ENCODE peak calls at places on chromosomes 5 and 9, in five cellular contexts. X is OCI-LY7, M is IMR-90, W is fibroblast of the aortic adventitia, F is PC-9. J is an unnamed sample.
A peak's percentile ranks its signal among the peaks of the same experiment; 100 is the strongest.

GRCh38 chr5:177540438-177540837 is 13.9 kb downstream of the FAM193B start:
- DNase-seq in W (no peak), X (no peak), M (no peak), F (no peak), J (no peak)

GRCh38 chr5:32805966-32806626 is 95.0 kb downstream of the NPR3 start:
- DNase-seq in F (no peak), X (no peak), M (peak; percentile 94), W (peak; percentile 80), J (no peak)

GRCh38 chr9:76018244-76018643 is 127.8 kb downstream of the PCSK5 start:
- DNase-seq in F (no peak), M (no peak), W (no peak), X (no peak), J (no peak)

GRCh38 chr5:39476466-39477215 is 51.9 kb upstream of the DAB2 start:
- DNase-seq in F (no peak), M (peak; percentile 86), W (peak; percentile 94), X (no peak), J (no peak)

GRCh38 chr5:170533383-170533782 is 29.6 kb downstream of the KCNIP1 start:
- DNase-seq in F (no peak), W (no peak), X (no peak), M (no peak), J (no peak)

GRCh38 chr9:134378901-134379338 is 52.7 kb downstream of the RXRA start:
- DNase-seq in F (peak; percentile 94), W (peak; percentile 53), X (no peak), M (peak; percentile 44), J (no peak)

GRCh38 chr9:33498387-33498786 is 24.7 kb upstream of the NOL6 start:
- DNase-seq in X (peak; percentile 22), F (no peak), W (peak; percentile 46), M (peak; percentile 20), J (no peak)

GRCh38 chr9:137141050-137141810 is 2.3 kb downstream of the GRIN1 start:
- DNase-seq in F (no peak), M (no peak), X (no peak), W (no peak), J (no peak)

GRCh38 chr9:75918154-75918553 is 27.7 kb downstream of the PCSK5 start:
- DNase-seq in M (no peak), X (no peak), W (no peak), F (peak; percentile 41), J (no peak)

GRCh38 chr9:131464354-131465000 is 38.2 kb upstream of the POMT1 start:
- DNase-seq in W (peak; percentile 10), M (no peak), F (no peak), X (no peak), J (no peak)

GRCh38 chr5:100647461-100648230 is 112.5 kb downstream of the FAM174A start:
- DNase-seq in M (no peak), X (no peak), F (peak; percentile 51), W (no peak), J (peak; percentile 13)

GRCh38 chr9:26955222-26955903 is 849 bp upstream of the IFT74 start:
- DNase-seq in M (no peak), X (peak; percentile 7), F (no peak), W (peak; percentile 7), J (peak; percentile 15)

GRCh38 chr5:94693043-94693822 is 74.8 kb downstream of the SLF1 start:
- DNase-seq in M (peak; percentile 93), F (no peak), W (peak; percentile 87), X (peak; percentile 35), J (no peak)

GRCh38 chr5:33223563-33224305 is 217.0 kb upstream of the TARS1 start:
- DNase-seq in F (no peak), X (no peak), W (peak; percentile 68), M (peak; percentile 15), J (no peak)

GRCh38 chr9:117548556-117548955 is 133.7 kb upstream of the ASTN2 start:
- DNase-seq in X (no peak), M (no peak), W (no peak), F (no peak), J (no peak)

GRCh38 chr9:97572196-97572891 is 60.8 kb downstream of the TSTD2 start:
- DNase-seq in X (no peak), F (no peak), M (no peak), W (no peak), J (no peak)

GRCh38 chr5:87195104-87195581 is 72.5 kb upstream of the RASA1 start:
- DNase-seq in W (peak; percentile 82), X (no peak), F (no peak), M (peak; percentile 85), J (peak; percentile 34)

GRCh38 chr5:150516011-150516410 is 8.1 kb downstream of the NDST1 start:
- DNase-seq in M (peak; percentile 85), F (no peak), W (peak; percentile 87), X (no peak), J (no peak)

GRCh38 chr9:112764837-112765236 is 14.3 kb downstream of the SNX30 start:
- DNase-seq in M (no peak), W (no peak), F (no peak), X (no peak), J (no peak)

GRCh38 chr5:151134228-151134627 is 23.4 kb downstream of the ANXA6 start:
- DNase-seq in W (no peak), X (peak; percentile 61), F (peak; percentile 17), M (no peak), J (no peak)

GRCh38 chr5:114969482-114969881 is 200.2 kb downstream of the TRIM36 start:
- DNase-seq in W (no peak), M (no peak), X (no peak), F (no peak), J (no peak)

GRCh38 chr9:7154003-7154619 is 396.3 kb downstream of the KDM4C start:
- DNase-seq in X (no peak), M (no peak), F (no peak), W (no peak), J (no peak)

GRCh38 chr9:12699529-12699928 is 6.3 kb downstream of the TYRP1 start:
- DNase-seq in F (no peak), W (peak; percentile 57), X (no peak), M (peak; percentile 32), J (no peak)

GRCh38 chr9:12705738-12706391 is 12.7 kb downstream of the TYRP1 start:
- DNase-seq in X (no peak), W (no peak), F (no peak), M (no peak), J (no peak)

GRCh38 chr9:12698986-12699385 is 5.8 kb downstream of the TYRP1 start:
- DNase-seq in W (no peak), X (no peak), F (no peak), M (no peak), J (no peak)

GRCh38 chr9:12703996-12704395 is 10.8 kb downstream of the TYRP1 start:
- DNase-seq in W (no peak), M (peak; percentile 12), X (no peak), F (no peak), J (no peak)

DNA sequence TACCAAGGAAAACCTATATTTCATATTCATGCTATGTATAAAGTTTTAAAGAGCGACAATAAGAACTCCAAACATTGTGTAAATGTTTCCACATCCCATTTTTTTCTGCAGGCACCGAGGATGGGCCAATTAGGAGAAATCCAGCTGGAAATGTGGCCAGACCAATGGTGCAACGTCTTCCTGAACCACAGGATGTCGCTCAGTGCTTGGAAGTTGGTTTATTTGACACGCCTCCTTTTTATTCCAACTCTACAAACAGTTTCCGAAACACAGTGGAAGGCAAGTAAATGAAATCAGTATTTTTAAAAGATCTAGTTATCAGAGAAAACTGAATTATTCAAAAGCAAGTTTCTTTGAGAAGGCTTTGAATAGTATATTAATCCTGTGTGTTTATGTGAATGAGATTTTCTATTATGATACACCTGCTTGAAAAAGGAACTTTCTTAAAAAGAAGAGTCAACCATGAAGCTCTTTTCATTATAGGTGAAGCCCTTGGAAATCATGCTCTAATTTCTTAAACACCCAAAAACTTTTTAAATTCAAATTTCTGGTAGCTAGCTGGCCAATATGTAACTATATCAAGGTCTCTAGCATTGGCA is 9.1 kb downstream of the TYRP1 start:
- DNase-seq in M (peak; percentile 70), W (peak; percentile 85), F (peak; percentile 23), X (no peak), J (no peak)
- TF ChIP-seq CTCF in M (peak; percentile 76), W (peak; percentile 70), F (peak; percentile 71), X (no peak), J (no peak)

GRCh38 chr9:129476821-129477611 is 143.9 kb downstream of the C9orf50 start:
- DNase-seq in M (peak; percentile 49), W (no peak), F (no peak), X (no peak), J (no peak)
- TF ChIP-seq CTCF in M (no peak), W (peak; percentile 2), F (no peak), X (no peak), J (no peak)

DNA sequence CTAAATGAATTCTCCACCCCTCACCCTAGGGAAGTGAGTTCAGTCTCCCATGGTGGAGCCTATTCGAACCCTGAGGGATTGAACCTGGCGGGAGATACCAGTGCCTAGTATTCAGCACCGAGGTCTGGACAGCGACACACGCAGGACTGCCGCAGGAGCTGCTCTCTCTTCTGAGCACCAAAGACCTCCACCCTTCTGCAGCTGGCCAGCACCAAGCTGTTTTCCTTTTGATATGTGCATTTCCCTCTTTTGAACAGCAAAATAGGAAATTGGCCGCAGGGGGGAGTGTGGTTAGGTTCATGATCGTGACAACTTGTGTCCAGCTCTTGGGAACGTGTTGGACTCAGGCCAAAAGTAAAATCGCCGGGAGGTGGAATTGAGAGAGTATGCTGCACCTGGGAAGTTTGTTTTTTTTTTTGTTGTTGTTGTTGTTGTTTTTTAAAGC is 1.2 kb upstream of the PCSK1 start:
- DNase-seq in X (peak; percentile 5), F (peak; percentile 27), M (peak; percentile 74), W (peak; percentile 76), J (peak; percentile 48)
- TF ChIP-seq CTCF in X (no peak), F (no peak), M (no peak), W (no peak), J (no peak)

GRCh38 chr5:82422001-82422740 is 144.0 kb upstream of the RPS23 start:
- DNase-seq in X (no peak), M (no peak), W (peak; percentile 65), F (no peak), J (no peak)

GRCh38 chr5:82418608-82418950 is 140.4 kb upstream of the RPS23 start:
- DNase-seq in W (no peak), X (no peak), M (no peak), F (no peak), J (no peak)

GRCh38 chr5:82422751-82423181 is 144.6 kb upstream of the RPS23 start:
- DNase-seq in M (no peak), F (no peak), W (peak; percentile 96), X (no peak), J (no peak)

GRCh38 chr5:82419559-82420332 is 141.6 kb upstream of the RPS23 start:
- DNase-seq in M (no peak), X (no peak), F (no peak), W (no peak), J (no peak)

DNA sequence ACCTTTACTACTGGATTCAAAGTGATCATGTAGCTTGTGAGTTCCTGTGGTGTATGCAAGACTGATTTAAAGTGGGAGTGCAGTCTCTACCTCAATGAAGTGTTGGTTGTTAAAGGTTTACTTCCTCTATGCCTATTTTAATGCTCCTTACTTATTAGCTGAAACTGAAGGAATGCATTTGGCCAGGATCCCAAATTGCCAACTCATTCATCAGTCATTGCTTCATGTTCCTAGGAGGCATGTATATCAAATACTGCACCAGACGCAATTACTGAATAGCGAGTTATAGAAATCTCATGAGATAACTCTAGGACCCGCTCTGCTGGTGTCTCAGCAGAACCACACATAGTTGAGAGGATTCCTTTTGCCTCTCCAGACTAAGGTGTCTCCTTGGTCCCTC is 143.0 kb upstream of the RPS23 start:
- DNase-seq in M (peak; percentile 89), X (no peak), W (peak; percentile 94), F (peak; percentile 31), J (no peak)
- TF ChIP-seq CTCF in M (peak; percentile 48), X (no peak), W (peak; percentile 28), F (peak; percentile 28), J (no peak)

GRCh38 chr9:90953200-90953599 is 151.6 kb downstream of the SYK start:
- DNase-seq in M (no peak), W (no peak), F (no peak), X (no peak), J (no peak)
- TF ChIP-seq CTCF in M (no peak), W (no peak), F (no peak), X (no peak), J (no peak)

J was measured in GM10248.